ENCODE peak calls at places on chromosomes 7 and 10, in six cellular contexts. X is EH; S is NB4; U is MM.1S; C is CD8-positive, alpha-beta memory T cell; B is fibroblast of the aortic adventitia. G is an unnamed sample.
A peak's percentile ranks its signal among the peaks of the same experiment; 100 is the strongest.

GRCh38 chr7:213324-213993 is 21.1 kb downstream of the FAM20C start:
- DNase-seq in U (no peak), B (no peak), C (no peak), S (peak; percentile 92), X (no peak), G (no peak)

GRCh38 chr7:36010656-36011587 is 142.1 kb upstream of the EEPD1 start:
- DNase-seq in B (no peak), X (no peak), S (no peak), U (no peak), C (no peak), G (no peak)

GRCh38 chr10:116741391-116742351 is 695 bp downstream of the HSPA12A start:
- DNase-seq in X (peak; percentile 40), U (no peak), C (no peak), S (no peak), B (no peak), G (peak; percentile 79)

GRCh38 chr7:26213821-26214515 is 12.4 kb downstream of the CBX3 start:
- DNase-seq in S (peak; percentile 58), B (no peak), U (no peak), X (no peak), C (no peak), G (no peak)

GRCh38 chr7:8249121-8249520 is 12.8 kb downstream of the ICA1 start:
- DNase-seq in B (no peak), X (no peak), U (no peak), S (no peak), C (no peak), G (no peak)

GRCh38 chr7:2076649-2077064 is 156.1 kb downstream of the MAD1L1 start:
- DNase-seq in U (no peak), S (peak; percentile 100), X (no peak), B (no peak), C (no peak), G (no peak)

GRCh38 chr10:92990615-92991014 is 70.0 kb upstream of the CYP26C1 start:
- DNase-seq in S (peak; percentile 11), C (no peak), B (no peak), U (no peak), X (peak; percentile 49), G (no peak)

GRCh38 chr7:13980474-13980873 is 9.0 kb downstream of the ETV1 start:
- DNase-seq in U (no peak), S (no peak), B (peak; percentile 34), C (no peak), X (no peak), G (no peak)

GRCh38 chr10:43284341-43284910 is 17.6 kb upstream of the RASGEF1A start:
- DNase-seq in C (no peak), B (no peak), X (peak; percentile 21), S (peak; percentile 46), U (peak; percentile 38), G (no peak)

GRCh38 chr10:132648871-132649528 is 111.4 kb downstream of the INPP5A start:
- DNase-seq in B (no peak), U (no peak), S (no peak), X (no peak), C (no peak), G (no peak)

GRCh38 chr7:19834566-19834965 is 61.1 kb upstream of the TMEM196 start:
- DNase-seq in B (no peak), C (no peak), X (no peak), S (no peak), U (no peak), G (no peak)

G was measured in coronary artery.